ENCODE peak calls at places on chromosomes 5 and 9, in ten cellular contexts. A is lower lobe of right lung, B is mammary epithelial cell, O is RWPE2, C is SJSA1, T is ascending aorta, U is uterus, Q is Peyer's patch, J is pancreas, L is kidney. H is an unnamed sample.

GRCh38 chr9:5435912-5436311 is 1.8 kb downstream of the PLGRKT start:
- DNase-seq in A (no peak), L (no peak), O (no peak), Q (no peak), B (peak; percentile 70), U (no peak), J (no peak), T (no peak), C (no peak), H (no peak)

GRCh38 chr9:78031271-78031825 is at the start of gene GNAQ:
- DNase-seq in B (no peak), Q (no peak), T (no peak), U (peak; percentile 45), J (peak; percentile 57), O (no peak), A (peak; percentile 56), L (peak; percentile 77), C (no peak), H (peak; percentile 78)

GRCh38 chr5:28810751-28811136 is 1772.4 kb upstream of the CDH9 start:
- DNase-seq in L (no peak), U (no peak), B (no peak), Q (no peak), O (no peak), C (no peak), J (no peak), T (no peak), A (no peak), H (no peak)

GRCh38 chr5:127826011-127826410 is 122.8 kb downstream of the CCDC192 start:
- DNase-seq in L (no peak), B (no peak), O (no peak), Q (no peak), U (no peak), J (no peak), A (no peak), T (no peak), C (no peak), H (no peak)

GRCh38 chr5:18533137-18533536 is 898.9 kb downstream of the TAF11L14 start:
- DNase-seq in U (no peak), C (no peak), Q (no peak), J (no peak), A (no peak), O (no peak), B (no peak), T (no peak), L (no peak), H (no peak)

GRCh38 chr9:86531273-86531672 is 177.1 kb upstream of the TUT7 start:
- DNase-seq in O (no peak), C (no peak), A (no peak), L (no peak), J (no peak), Q (no peak), T (no peak), U (no peak), B (no peak), H (no peak)

GRCh38 chr9:114981095-114981494 is 50.7 kb upstream of the TNFSF8 start:
- DNase-seq in C (peak; percentile 46), Q (no peak), J (no peak), U (no peak), A (no peak), T (no peak), L (no peak), B (no peak), O (no peak), H (no peak)

GRCh38 chr9:95004452-95005275 is 278.2 kb downstream of the AOPEP start:
- DNase-seq in C (no peak), L (peak; percentile 87), A (peak; percentile 78), J (peak; percentile 80), Q (no peak), U (peak; percentile 54), B (peak; percentile 34), O (no peak), T (no peak), H (peak; percentile 85)

GRCh38 chr5:123204224-123204623 is 115.2 kb downstream of the PRDM6 start:
- DNase-seq in Q (no peak), T (no peak), L (no peak), C (no peak), O (no peak), J (no peak), U (no peak), A (no peak), B (no peak), H (no peak)

GRCh38 chr5:35821513-35821912 is 35.2 kb upstream of the IL7R start:
- DNase-seq in B (no peak), T (no peak), Q (no peak), O (no peak), A (no peak), U (no peak), J (no peak), C (no peak), L (no peak), H (no peak)

GRCh38 chr5:374631-375335 is 53.3 kb downstream of the AHRR start:
- DNase-seq in U (no peak), O (peak; percentile 71), B (no peak), T (no peak), C (peak; percentile 66), A (no peak), J (no peak), L (peak; percentile 68), Q (no peak), H (peak; percentile 61)

GRCh38 chr5:118008779-118009178 is 979.6 kb downstream of the DTWD2 start:
- DNase-seq in A (no peak), L (no peak), B (no peak), T (no peak), Q (no peak), J (no peak), O (no peak), C (no peak), U (no peak), H (no peak)

GRCh38 chr9:88396836-88397577 is 8.8 kb downstream of the SPIN1 start:
- DNase-seq in L (no peak), J (no peak), U (no peak), T (no peak), O (no peak), A (no peak), B (no peak), Q (no peak), C (peak; percentile 29), H (no peak)

GRCh38 chr9:19748278-19749126 is 40.3 kb downstream of the SLC24A2 start:
- DNase-seq in O (no peak), Q (no peak), T (no peak), L (no peak), J (no peak), U (no peak), A (no peak), B (peak; percentile 48), C (no peak), H (no peak)

GRCh38 chr9:121313458-121314152 is 45.6 kb downstream of the GSN start:
- DNase-seq in Q (no peak), T (no peak), L (no peak), O (no peak), C (no peak), A (peak; percentile 36), J (no peak), U (peak; percentile 12), B (no peak), H (peak; percentile 50)
- H3K36me3 ChIP-seq in Q (no peaks in the 10 kb centered on the region), T (peaks cover 91% of the 10 kb centered on the region), L (peaks cover 52% of the 10 kb centered on the region), O (peaks cover 58% of the 10 kb centered on the region), C (peaks cover 67% of the 10 kb centered on the region), A (peaks cover 98% of the 10 kb centered on the region), J (no peaks in the 10 kb centered on the region), U (no peaks in the 10 kb centered on the region), B (peaks cover 19% of the 10 kb centered on the region), H (peaks cover 94% of the 10 kb centered on the region)

GRCh38 chr5:151101151-151101550 is 20.3 kb upstream of the TNIP1 start:
- DNase-seq in J (peak; percentile 77), U (no peak), Q (no peak), T (no peak), A (no peak), L (no peak), C (no peak), B (no peak), O (no peak), H (no peak)

GRCh38 chr5:151097081-151097480 is 16.2 kb upstream of the TNIP1 start:
- DNase-seq in U (no peak), Q (no peak), T (no peak), B (no peak), J (no peak), L (no peak), O (no peak), A (no peak), C (no peak), H (no peak)

GRCh38 chr5:151098185-151098813 is 17.5 kb upstream of the TNIP1 start:
- DNase-seq in Q (no peak), J (no peak), L (no peak), C (no peak), O (no peak), T (no peak), A (no peak), B (no peak), U (no peak), H (no peak)

GRCh38 chr5:151101746-151102145 is 20.9 kb upstream of the TNIP1 start:
- DNase-seq in Q (no peak), O (no peak), A (no peak), T (no peak), B (no peak), J (peak; percentile 75), U (no peak), C (no peak), L (no peak), H (no peak)

DNA sequence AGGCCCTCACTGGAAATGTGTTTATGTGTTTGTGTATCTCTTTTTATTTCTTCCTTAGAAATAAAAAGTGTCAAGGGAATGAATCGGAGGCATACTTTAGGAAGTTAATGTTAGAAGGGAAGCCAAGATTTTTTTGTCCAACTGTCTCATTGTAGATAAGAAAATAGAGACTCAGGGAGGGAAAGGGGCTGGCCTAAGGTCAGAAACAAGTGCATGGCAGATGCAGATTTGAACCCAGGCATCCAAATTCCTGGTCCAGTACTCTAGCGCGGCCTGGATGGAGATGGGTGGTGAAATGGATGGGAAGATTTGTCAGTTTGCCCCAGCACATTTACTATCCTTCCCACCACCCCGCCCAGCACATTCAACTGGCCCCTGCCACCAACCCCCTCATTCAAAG is 19.9 kb upstream of the TNIP1 start:
- DNase-seq in T (no peak), C (no peak), J (no peak), Q (no peak), U (no peak), O (no peak), L (no peak), B (no peak), A (no peak), H (no peak)
- H3K4me1 ChIP-seq in T (peaks cover 7% of the 10 kb centered on the region), C (peaks cover 6% of the 10 kb centered on the region), J (peaks cover 60% of the 10 kb centered on the region), Q (peaks cover 4% of the 10 kb centered on the region), U (peaks cover 5% of the 10 kb centered on the region), O (no peaks in the 10 kb centered on the region), L (peaks cover 26% of the 10 kb centered on the region), B (peaks cover 1% of the 10 kb centered on the region), A (peaks cover 65% of the 10 kb centered on the region), H (peaks cover 61% of the 10 kb centered on the region)

GRCh38 chr5:30734118-30734517 is 459.4 kb upstream of the CDH6 start:
- DNase-seq in J (no peak), A (no peak), O (no peak), Q (no peak), B (no peak), U (no peak), T (no peak), L (no peak), C (no peak), H (no peak)
- H3K27ac ChIP-seq in J (no peak overlapping the region), A (no peak overlapping the region), O (no peak overlapping the region), Q (no peak overlapping the region), B (no peak overlapping the region), U (no peak overlapping the region), T (no peak overlapping the region), L (no peak overlapping the region), C (no peak overlapping the region), H (no peak overlapping the region)

DNA sequence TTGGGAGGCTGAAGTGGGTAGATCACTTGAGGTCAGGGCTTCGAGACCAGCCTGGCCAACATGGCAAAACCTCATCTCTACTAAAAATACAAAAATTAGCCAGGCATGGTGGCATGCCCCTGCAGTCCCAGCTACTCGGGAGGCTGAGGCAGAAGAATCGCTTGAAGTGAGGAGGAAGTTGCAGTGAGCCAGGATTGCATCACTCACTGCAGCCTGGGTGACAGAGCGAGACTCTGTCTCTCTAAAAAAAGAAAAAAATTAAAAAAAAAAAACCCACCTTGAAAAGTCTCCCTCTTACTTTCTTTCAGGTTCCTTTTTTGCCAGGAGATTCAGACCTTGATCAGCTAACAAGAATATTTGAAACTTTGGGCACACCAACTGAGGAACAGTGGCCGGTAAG is 34.2 kb downstream of the CDK7 start:
- DNase-seq in T (no peak), J (no peak), U (no peak), L (no peak), O (no peak), Q (no peak), A (no peak), B (no peak), C (no peak), H (no peak)
- H3K36me3 ChIP-seq in T (peaks cover 36% of the 10 kb centered on the region), J (no peaks in the 10 kb centered on the region), U (no peaks in the 10 kb centered on the region), L (peaks cover 24% of the 10 kb centered on the region), O (peaks cover 75% of the 10 kb centered on the region), Q (no peaks in the 10 kb centered on the region), A (peaks cover 66% of the 10 kb centered on the region), B (peaks cover 38% of the 10 kb centered on the region), C (peaks cover 68% of the 10 kb centered on the region), H (peaks cover 63% of the 10 kb centered on the region)

H was measured in upper lobe of right lung.